ENCODE peak calls at places on chromosomes 5 and 9, in four cellular contexts. R is pancreas, S is cardiac muscle cell, J is lower lobe of right lung. P is an unnamed sample. For H3K36me3, the result is how much of the 10 kb centered on the place peaks cover.

GRCh38 chr5:165630211-165630866 is 2124.9 kb downstream of the MAT2B start:
- DNase-seq in J (no peak), R (peak), S (peak), P (no peak)

GRCh38 chr9:74006935-74007334 is 490.2 kb upstream of the RORB start:
- DNase-seq in J (no peak), R (no peak), S (peak), P (no peak)

GRCh38 chr9:36874921-36875320 is 159.1 kb downstream of the PAX5 start:
- DNase-seq in R (no peak), J (no peak), S (peak), P (no peak)

GRCh38 chr5:179215576-179215975 is 129.7 kb downstream of the ADAMTS2 start:
- DNase-seq in J (no peak), R (no peak), S (no peak), P (no peak)

GRCh38 chr5:59491944-59492343 is 401.6 kb downstream of the PDE4D start:
- DNase-seq in J (no peak), R (no peak), S (no peak), P (no peak)

GRCh38 chr5:89584339-89584956 is 701.5 kb upstream of the MEF2C start:
- DNase-seq in J (no peak), S (peak), R (no peak), P (no peak)

GRCh38 chr9:27447036-27447700 is 76.9 kb upstream of the IFNK start:
- DNase-seq in R (no peak), J (no peak), S (no peak), P (no peak)

GRCh38 chr5:73672130-73672529 is 46.1 kb downstream of the ARHGEF28 start:
- DNase-seq in S (no peak), J (no peak), R (no peak), P (no peak)

GRCh38 chr9:72667181-72667580 is 145.8 kb downstream of the TMC1 start:
- DNase-seq in J (no peak), S (no peak), R (no peak), P (no peak)

GRCh38 chr5:110542949-110543348 is 183.5 kb downstream of the TMEM232 start:
- DNase-seq in S (no peak), R (no peak), J (no peak), P (no peak)

DNA sequence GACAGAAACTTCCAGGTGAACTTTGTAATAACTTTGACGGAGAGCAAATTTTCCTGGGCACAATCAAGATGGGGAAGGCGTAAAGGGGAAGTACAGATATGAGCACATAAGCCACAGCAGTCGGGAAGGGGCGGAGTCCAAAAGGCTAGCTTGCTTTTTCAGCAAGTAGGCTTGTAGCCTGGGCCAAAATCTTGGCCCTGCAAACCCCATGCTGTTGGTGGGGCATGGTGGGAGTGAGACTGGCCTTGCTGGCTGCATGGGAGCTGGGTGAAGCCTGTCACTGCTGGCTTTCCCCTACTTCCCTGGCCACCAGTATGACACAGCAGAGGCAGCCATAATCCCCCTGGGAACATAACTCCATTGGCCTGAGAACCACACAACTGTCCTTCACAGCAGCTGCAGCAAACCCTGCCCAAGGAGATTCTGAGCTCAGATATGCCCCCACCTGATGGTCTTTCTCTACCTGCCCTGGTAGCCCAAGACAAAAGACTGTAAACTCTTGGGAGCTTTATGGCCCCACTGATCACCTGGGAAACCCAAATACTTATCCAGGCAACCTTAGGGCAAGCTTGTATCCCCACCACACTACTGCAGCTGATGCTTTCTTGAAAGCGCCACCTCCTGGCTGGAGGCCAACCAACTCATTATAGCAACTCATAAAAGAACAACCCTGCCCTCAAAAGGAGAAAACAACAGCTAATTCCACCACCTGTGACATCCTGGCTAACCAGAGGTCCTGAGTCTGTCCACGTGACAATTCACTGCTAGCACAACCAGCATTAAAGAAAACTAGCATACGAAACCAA is 24.0 kb downstream of the DCTN4 start:
- DNase-seq in J (peak), S (no peak), R (peak), P (no peak)
- TF ChIP-seq CTCF in J (no peak), S (no peak), R (no peak), P (no peak)

GRCh38 chr5:132591140-132591539 is 34.4 kb downstream of the RAD50 start:
- DNase-seq in J (no peak), S (peak), R (no peak), P (no peak)

GRCh38 chr5:132595624-132596023 is 38.8 kb downstream of the RAD50 start:
- DNase-seq in J (no peak), S (no peak), R (no peak), P (no peak)

GRCh38 chr5:132589467-132589866 is 32.7 kb downstream of the RAD50 start:
- DNase-seq in J (no peak), S (no peak), R (no peak), P (no peak)

GRCh38 chr5:132594170-132594569 is 37.4 kb downstream of the RAD50 start:
- DNase-seq in J (no peak), S (no peak), R (no peak), P (no peak)

GRCh38 chr5:132592521-132592920 is 35.7 kb downstream of the RAD50 start:
- DNase-seq in R (no peak), J (no peak), S (peak), P (no peak)
- H3K36me3 ChIP-seq in R (under half), J (half or more), S (under half), P (under half)

GRCh38 chr9:8569832-8570231 is 770.3 kb upstream of the DMAC1 start:
- DNase-seq in S (no peak), J (no peak), R (no peak), P (no peak)

GRCh38 chr9:8572209-8572608 is 772.6 kb upstream of the DMAC1 start:
- DNase-seq in S (no peak), J (no peak), R (no peak), P (no peak)

GRCh38 chr9:8567963-8568579 is 768.5 kb upstream of the DMAC1 start:
- DNase-seq in S (no peak), J (no peak), R (no peak), P (no peak)

GRCh38 chr9:8571648-8572047 is 772.1 kb upstream of the DMAC1 start:
- DNase-seq in S (no peak), J (no peak), R (no peak), P (no peak)

DNA sequence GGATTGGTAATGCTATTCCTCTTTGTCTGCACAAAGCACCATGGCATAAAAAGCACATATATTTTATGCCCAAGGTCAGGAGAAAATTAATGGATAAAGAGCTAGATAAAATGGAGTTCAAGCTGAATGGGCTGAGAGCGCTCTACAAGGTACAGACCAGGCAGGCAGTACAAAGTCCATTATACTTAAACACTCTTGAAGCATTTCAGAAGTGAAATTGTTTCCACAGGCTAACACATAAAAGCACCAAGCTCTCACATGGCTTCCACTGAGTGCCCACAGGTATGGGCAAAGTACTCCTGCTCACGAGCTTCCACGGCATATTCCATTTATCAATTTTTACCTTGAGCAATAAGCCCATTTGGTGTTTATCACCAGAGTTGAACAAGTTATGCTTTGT is 771.2 kb upstream of the DMAC1 start:
- DNase-seq in J (no peak), R (no peak), S (no peak), P (no peak)
- H3K27ac ChIP-seq in J (no peak), R (no peak), S (peak), P (no peak)

GRCh38 chr5:137054335-137054734 is 444.8 kb downstream of the SPOCK1 start:
- DNase-seq in J (no peak), S (no peak), R (no peak), P (no peak)

GRCh38 chr5:137054792-137055191 is 444.3 kb downstream of the SPOCK1 start:
- DNase-seq in R (no peak), J (no peak), S (no peak), P (no peak)

GRCh38 chr5:137056676-137057075 is 442.4 kb downstream of the SPOCK1 start:
- DNase-seq in J (no peak), S (no peak), R (no peak), P (no peak)

GRCh38 chr5:137055271-137055872 is 443.8 kb downstream of the SPOCK1 start:
- DNase-seq in R (no peak), S (peak), J (no peak), P (no peak)

DNA sequence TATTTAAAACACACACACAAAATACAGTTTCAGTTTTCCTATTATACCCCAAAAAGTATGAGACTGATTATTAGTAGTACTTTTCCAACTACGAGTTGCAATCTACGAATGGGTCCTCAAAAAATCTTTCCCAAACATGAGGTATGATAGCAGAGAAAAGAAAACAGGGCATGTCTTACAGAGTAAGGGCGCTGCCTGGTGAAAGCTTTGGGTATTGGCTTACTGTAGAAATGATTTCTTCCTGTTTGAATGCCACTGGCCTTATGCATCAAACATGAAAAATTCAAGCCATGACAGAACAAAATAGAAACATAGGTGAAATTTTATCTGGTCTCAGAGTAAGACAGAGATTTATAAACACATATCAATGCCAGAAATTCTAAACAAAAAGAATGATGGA is 448.0 kb downstream of the SPOCK1 start:
- DNase-seq in R (no peak), J (no peak), S (no peak), P (no peak)
- TF ChIP-seq CTCF in R (no peak), J (no peak), S (peak), P (no peak)

DNA sequence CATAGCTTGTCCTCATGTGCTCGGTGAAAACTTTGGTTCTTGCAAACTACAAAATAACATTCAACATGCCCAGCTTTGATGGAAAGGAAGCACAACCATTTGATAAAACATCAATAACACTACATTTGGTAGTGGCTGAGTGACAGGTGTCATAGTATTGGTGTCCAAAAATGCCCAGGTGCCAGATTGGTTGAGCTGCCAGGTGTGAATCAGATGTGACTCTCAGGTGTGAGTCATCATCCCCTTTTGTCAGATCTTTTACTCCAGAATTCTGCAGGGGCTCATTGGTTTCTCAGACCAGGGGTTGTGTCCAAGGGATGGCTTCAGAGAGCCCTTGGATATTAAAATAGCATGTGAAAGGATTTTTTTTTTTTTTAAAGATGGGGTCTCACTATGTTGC is 22.5 kb upstream of the POMT1 start:
- DNase-seq in S (no peak), J (no peak), R (no peak), P (no peak)
- H3K36me3 ChIP-seq in S (half or more), J (half or more), R (half or more), P (under half)

DNA sequence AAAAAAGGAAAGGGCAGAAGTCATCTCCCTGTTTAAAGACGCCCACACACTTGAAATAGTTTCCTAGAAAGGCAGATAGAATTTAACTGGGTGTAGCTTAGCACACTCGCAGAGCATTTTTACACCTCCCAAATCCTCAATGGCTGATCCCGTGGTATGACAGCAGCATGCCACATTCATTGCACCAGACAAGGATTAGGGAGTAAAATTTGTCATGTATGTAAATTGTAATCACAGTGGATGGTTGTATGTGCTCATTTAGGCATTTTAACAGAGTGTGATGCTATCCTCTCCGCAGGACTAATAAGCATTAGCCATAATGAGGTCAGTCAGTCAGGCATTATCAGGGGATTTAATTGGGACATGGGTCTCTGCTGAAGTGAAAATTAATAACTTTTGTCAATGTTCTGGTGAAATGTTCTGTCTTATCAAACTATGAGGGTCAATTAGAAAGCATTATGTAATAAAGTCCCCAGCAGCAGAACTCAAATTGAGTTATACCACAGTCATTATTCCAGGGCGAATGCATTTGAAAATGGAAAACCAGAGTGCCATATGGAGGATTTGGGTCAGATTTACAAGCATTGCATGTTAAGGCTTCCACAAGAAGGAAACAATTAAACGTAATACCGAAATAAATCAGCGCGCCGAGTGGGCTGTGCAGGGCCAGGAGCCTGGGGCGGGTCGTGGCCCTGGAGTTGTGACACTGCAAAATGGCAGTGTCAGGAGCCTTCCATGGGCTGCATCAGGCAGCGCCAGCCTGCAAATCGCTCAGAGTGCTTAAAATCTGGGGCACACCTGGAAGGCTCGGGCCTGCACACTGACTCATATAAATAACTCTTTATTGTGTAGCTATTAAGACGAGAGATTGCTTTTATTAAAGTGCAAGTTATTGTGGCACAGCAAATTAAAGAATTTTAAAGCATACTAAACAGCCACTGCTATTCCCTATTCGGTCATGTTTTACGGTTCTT is 602.1 kb downstream of the BNC2 start:
- DNase-seq in S (peak), J (no peak), R (no peak), P (no peak)
- H3K27ac ChIP-seq in S (no peak), J (peak), R (no peak), P (no peak)

DNA sequence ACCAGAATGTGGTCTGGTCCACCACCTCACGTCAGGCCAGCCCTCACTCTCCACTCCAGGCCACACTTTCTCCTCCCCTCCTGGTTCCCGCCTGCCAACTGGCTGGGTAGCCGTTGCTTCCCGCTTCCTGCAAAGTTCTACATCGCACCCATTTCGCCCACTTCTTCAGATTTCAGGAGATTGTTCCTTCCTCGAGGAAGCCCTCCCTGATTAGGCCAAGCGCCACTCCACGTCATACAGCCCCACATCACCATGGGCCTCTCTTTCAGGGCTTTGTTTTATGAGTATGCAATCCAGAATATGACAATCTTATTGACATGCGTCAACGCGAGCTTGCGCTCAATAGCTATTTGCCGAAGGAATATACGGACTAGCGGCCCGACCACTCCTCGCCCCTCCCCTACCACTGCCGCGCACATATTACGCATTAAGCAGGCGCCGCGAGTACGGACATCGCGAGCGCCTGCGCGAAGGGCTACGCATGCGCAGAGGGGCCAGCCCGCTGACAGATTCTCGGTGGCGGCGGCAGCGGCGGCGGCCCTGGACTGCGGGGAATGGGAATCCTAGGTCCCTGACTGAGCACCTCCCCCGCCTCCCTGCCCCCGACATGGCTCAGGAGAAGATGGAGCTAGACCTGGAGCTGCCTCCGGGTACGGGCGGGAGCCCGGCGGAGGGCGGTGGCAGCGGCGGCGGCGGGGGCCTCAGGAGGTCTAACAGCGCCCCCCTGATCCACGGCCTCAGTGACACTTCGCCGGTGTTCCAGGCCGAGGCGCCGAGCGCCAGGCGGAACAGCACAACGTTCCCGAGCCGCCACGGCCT is 74.7 kb downstream of the PIP5K1B start:
- DNase-seq in S (peak), R (peak), J (peak), P (peak)
- TF ChIP-seq CTCF in S (peak), R (no peak), J (peak), P (peak)